ENCODE peak calls at places on chromosomes 5 and 9, in nine cellular contexts. One of them, this sample, is unnamed.
A peak's percentile ranks its signal among the peaks of the same experiment; 100 is the strongest.

GRCh38 chr5:43389679-43390329 is 22.4 kb downstream of the CCL28 start:
- DNase-seq in aorta: no peak
- DNase-seq in OCI-LY7: peak; percentile 74
- DNase-seq in kidney: no peak
- DNase-seq in GM06990: peak; percentile 25
- DNase-seq in uterus: peak; percentile 26
- DNase-seq in DND-41: peak; percentile 64
- DNase-seq in neuronal stem cell: peak; percentile 58
- DNase-seq in Panc1: peak; percentile 88
- DNase-seq in this sample: peak; percentile 93

GRCh38 chr5:76684756-76685594 is 31.0 kb upstream of the F2R start:
- DNase-seq in aorta: no peak
- DNase-seq in OCI-LY7: no peak
- DNase-seq in kidney: no peak
- DNase-seq in GM06990: no peak
- DNase-seq in uterus: no peak
- DNase-seq in DND-41: no peak
- DNase-seq in neuronal stem cell: no peak
- DNase-seq in Panc1: no peak
- DNase-seq in this sample: no peak

GRCh38 chr5:72817639-72818266 is 1.3 kb downstream of the TNPO1 start:
- DNase-seq in aorta: no peak
- DNase-seq in OCI-LY7: peak; percentile 13
- DNase-seq in kidney: no peak
- DNase-seq in GM06990: no peak
- DNase-seq in uterus: no peak
- DNase-seq in DND-41: no peak
- DNase-seq in neuronal stem cell: no peak
- DNase-seq in Panc1: no peak
- DNase-seq in this sample: no peak

GRCh38 chr9:110939053-110939452 is 99.2 kb downstream of the LPAR1 start:
- DNase-seq in aorta: no peak
- DNase-seq in OCI-LY7: no peak
- DNase-seq in kidney: no peak
- DNase-seq in GM06990: no peak
- DNase-seq in uterus: no peak
- DNase-seq in DND-41: no peak
- DNase-seq in neuronal stem cell: no peak
- DNase-seq in Panc1: no peak
- DNase-seq in this sample: no peak

GRCh38 chr5:93794954-93795353 is 53.6 kb upstream of the POU5F2 start:
- DNase-seq in aorta: no peak
- DNase-seq in OCI-LY7: peak; percentile 22
- DNase-seq in kidney: peak; percentile 40
- DNase-seq in GM06990: no peak
- DNase-seq in uterus: no peak
- DNase-seq in DND-41: no peak
- DNase-seq in neuronal stem cell: no peak
- DNase-seq in Panc1: no peak
- DNase-seq in this sample: no peak

GRCh38 chr5:69042915-69043795 is 50.7 kb upstream of the SLC30A5 start:
- DNase-seq in aorta: no peak
- DNase-seq in OCI-LY7: peak; percentile 89
- DNase-seq in kidney: no peak
- DNase-seq in GM06990: peak; percentile 41
- DNase-seq in uterus: peak; percentile 84
- DNase-seq in DND-41: peak; percentile 83
- DNase-seq in neuronal stem cell: peak; percentile 86
- DNase-seq in Panc1: peak; percentile 89
- DNase-seq in this sample: peak; percentile 95

GRCh38 chr5:93589812-93590215 is 6.8 kb downstream of the NR2F1 start:
- DNase-seq in aorta: no peak
- DNase-seq in OCI-LY7: no peak
- DNase-seq in kidney: no peak
- DNase-seq in GM06990: no peak
- DNase-seq in uterus: no peak
- DNase-seq in DND-41: no peak
- DNase-seq in neuronal stem cell: no peak
- DNase-seq in Panc1: no peak
- DNase-seq in this sample: no peak

GRCh38 chr9:110623462-110624025 is 44.0 kb upstream of the SVEP1 start:
- DNase-seq in aorta: no peak
- DNase-seq in OCI-LY7: peak; percentile 48
- DNase-seq in kidney: no peak
- DNase-seq in GM06990: no peak
- DNase-seq in uterus: peak; percentile 36
- DNase-seq in DND-41: peak; percentile 21
- DNase-seq in neuronal stem cell: peak; percentile 70
- DNase-seq in Panc1: peak; percentile 52
- DNase-seq in this sample: peak; percentile 75

GRCh38 chr9:77800924-77801551 is 152.9 kb upstream of the GNA14 start:
- DNase-seq in aorta: no peak
- DNase-seq in OCI-LY7: no peak
- DNase-seq in kidney: no peak
- DNase-seq in GM06990: no peak
- DNase-seq in uterus: no peak
- DNase-seq in DND-41: no peak
- DNase-seq in neuronal stem cell: no peak
- DNase-seq in Panc1: no peak
- DNase-seq in this sample: no peak

GRCh38 chr9:27033815-27034403 is 28.4 kb upstream of the LRRC19 start:
- DNase-seq in aorta: no peak
- DNase-seq in OCI-LY7: peak; percentile 48
- DNase-seq in kidney: no peak
- DNase-seq in GM06990: peak; percentile 14
- DNase-seq in uterus: peak; percentile 52
- DNase-seq in DND-41: peak; percentile 53
- DNase-seq in neuronal stem cell: peak; percentile 24
- DNase-seq in Panc1: peak; percentile 32
- DNase-seq in this sample: peak; percentile 84

GRCh38 chr5:169695919-169696490 is 58.9 kb downstream of the DOCK2 start:
- DNase-seq in aorta: no peak
- DNase-seq in OCI-LY7: no peak
- DNase-seq in kidney: no peak
- DNase-seq in GM06990: no peak
- DNase-seq in uterus: no peak
- DNase-seq in DND-41: no peak
- DNase-seq in neuronal stem cell: no peak
- DNase-seq in Panc1: peak; percentile 71
- DNase-seq in this sample: no peak

GRCh38 chr9:36878986-36879982 is 154.8 kb downstream of the PAX5 start:
- DNase-seq in aorta: peak; percentile 46
- DNase-seq in OCI-LY7: no peak
- DNase-seq in kidney: no peak
- DNase-seq in GM06990: peak; percentile 58
- DNase-seq in uterus: no peak
- DNase-seq in DND-41: no peak
- DNase-seq in neuronal stem cell: no peak
- DNase-seq in Panc1: no peak
- DNase-seq in this sample: no peak

GRCh38 chr9:6999788-7000187 is 242.0 kb downstream of the KDM4C start:
- DNase-seq in aorta: no peak
- DNase-seq in OCI-LY7: no peak
- DNase-seq in kidney: no peak
- DNase-seq in GM06990: no peak
- DNase-seq in uterus: no peak
- DNase-seq in DND-41: no peak
- DNase-seq in neuronal stem cell: no peak
- DNase-seq in Panc1: no peak
- DNase-seq in this sample: no peak

GRCh38 chr5:150189728-150190502 is at the start of gene SLC6A7:
- DNase-seq in aorta: no peak
- DNase-seq in OCI-LY7: no peak
- DNase-seq in kidney: no peak
- DNase-seq in GM06990: no peak
- DNase-seq in uterus: no peak
- DNase-seq in DND-41: no peak
- DNase-seq in neuronal stem cell: no peak
- DNase-seq in Panc1: no peak
- DNase-seq in this sample: no peak

GRCh38 chr5:58499231-58499630 is 8.0 kb downstream of the GAPT start:
- DNase-seq in aorta: no peak
- DNase-seq in OCI-LY7: no peak
- DNase-seq in kidney: no peak
- DNase-seq in GM06990: no peak
- DNase-seq in uterus: no peak
- DNase-seq in DND-41: no peak
- DNase-seq in neuronal stem cell: no peak
- DNase-seq in Panc1: no peak
- DNase-seq in this sample: no peak

GRCh38 chr5:128408622-128409021 is 129.4 kb downstream of the FBN2 start:
- DNase-seq in aorta: no peak
- DNase-seq in OCI-LY7: no peak
- DNase-seq in kidney: no peak
- DNase-seq in GM06990: no peak
- DNase-seq in uterus: no peak
- DNase-seq in DND-41: no peak
- DNase-seq in neuronal stem cell: no peak
- DNase-seq in Panc1: no peak
- DNase-seq in this sample: no peak
- H3K36me3 ChIP-seq in aorta: no peaks in the 10 kb centered on the region
- H3K36me3 ChIP-seq in OCI-LY7: no peaks in the 10 kb centered on the region
- H3K36me3 ChIP-seq in kidney: no peaks in the 10 kb centered on the region
- H3K36me3 ChIP-seq in GM06990: no peaks in the 10 kb centered on the region
- H3K36me3 ChIP-seq in uterus: no peaks in the 10 kb centered on the region
- H3K36me3 ChIP-seq in DND-41: no peaks in the 10 kb centered on the region
- H3K36me3 ChIP-seq in neuronal stem cell: peaks cover 1% of the 10 kb centered on the region
- H3K36me3 ChIP-seq in Panc1: no peaks in the 10 kb centered on the region
- H3K36me3 ChIP-seq in this sample: no peaks in the 10 kb centered on the region

DNA sequence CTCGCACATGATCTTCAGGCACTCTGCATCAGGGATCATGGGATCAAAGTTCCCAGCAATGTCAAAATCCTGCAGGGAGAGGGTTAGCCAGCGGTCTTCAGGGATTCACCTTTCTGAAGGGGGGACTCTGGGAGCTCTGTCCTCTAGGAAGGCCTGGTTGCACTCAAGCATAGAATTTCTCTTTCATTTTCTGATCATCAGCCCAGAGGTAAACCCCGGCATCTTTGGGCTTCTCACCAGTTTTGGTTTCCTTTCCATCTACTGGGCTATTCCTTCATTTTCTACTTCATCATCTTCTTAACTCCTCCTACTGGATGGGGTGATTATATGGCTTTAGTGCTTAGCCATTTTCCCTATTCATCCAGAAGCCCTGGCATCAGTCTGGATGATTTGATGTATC is 4.6 kb upstream of the DND1 start:
- DNase-seq in aorta: no peak
- DNase-seq in OCI-LY7: no peak
- DNase-seq in kidney: no peak
- DNase-seq in GM06990: no peak
- DNase-seq in uterus: no peak
- DNase-seq in DND-41: no peak
- DNase-seq in neuronal stem cell: no peak
- DNase-seq in Panc1: no peak
- DNase-seq in this sample: no peak
- H3K36me3 ChIP-seq in aorta: peaks cover 16% of the 10 kb centered on the region
- H3K36me3 ChIP-seq in OCI-LY7: peaks cover 84% of the 10 kb centered on the region
- H3K36me3 ChIP-seq in kidney: peaks cover 33% of the 10 kb centered on the region
- H3K36me3 ChIP-seq in GM06990: peaks cover 39% of the 10 kb centered on the region
- H3K36me3 ChIP-seq in uterus: no peaks in the 10 kb centered on the region
- H3K36me3 ChIP-seq in DND-41: peaks cover 79% of the 10 kb centered on the region
- H3K36me3 ChIP-seq in neuronal stem cell: peaks cover 44% of the 10 kb centered on the region
- H3K36me3 ChIP-seq in Panc1: peaks cover 20% of the 10 kb centered on the region
- H3K36me3 ChIP-seq in this sample: peaks cover 17% of the 10 kb centered on the region

GRCh38 chr5:176389114-176389768 is 690 bp downstream of the HIGD2A start:
- DNase-seq in aorta: no peak
- DNase-seq in OCI-LY7: no peak
- DNase-seq in kidney: no peak
- DNase-seq in GM06990: no peak
- DNase-seq in uterus: no peak
- DNase-seq in DND-41: no peak
- DNase-seq in neuronal stem cell: no peak
- DNase-seq in Panc1: no peak
- DNase-seq in this sample: no peak

GRCh38 chr5:176388003-176388340 is 426 bp downstream of the NOP16 start:
- DNase-seq in aorta: no peak
- DNase-seq in OCI-LY7: peak; percentile 37
- DNase-seq in kidney: no peak
- DNase-seq in GM06990: no peak
- DNase-seq in uterus: no peak
- DNase-seq in DND-41: peak; percentile 32
- DNase-seq in neuronal stem cell: no peak
- DNase-seq in Panc1: no peak
- DNase-seq in this sample: peak; percentile 80

GRCh38 chr5:176387384-176387925 is 943 bp downstream of the NOP16 start:
- DNase-seq in aorta: peak; percentile 4
- DNase-seq in OCI-LY7: peak; percentile 21
- DNase-seq in kidney: no peak
- DNase-seq in GM06990: no peak
- DNase-seq in uterus: no peak
- DNase-seq in DND-41: no peak
- DNase-seq in neuronal stem cell: no peak
- DNase-seq in Panc1: no peak
- DNase-seq in this sample: no peak

GRCh38 chr5:176386491-176386890 is 1.9 kb downstream of the NOP16 start:
- DNase-seq in aorta: peak; percentile 6
- DNase-seq in OCI-LY7: no peak
- DNase-seq in kidney: no peak
- DNase-seq in GM06990: no peak
- DNase-seq in uterus: no peak
- DNase-seq in DND-41: no peak
- DNase-seq in neuronal stem cell: no peak
- DNase-seq in Panc1: no peak
- DNase-seq in this sample: no peak

DNA sequence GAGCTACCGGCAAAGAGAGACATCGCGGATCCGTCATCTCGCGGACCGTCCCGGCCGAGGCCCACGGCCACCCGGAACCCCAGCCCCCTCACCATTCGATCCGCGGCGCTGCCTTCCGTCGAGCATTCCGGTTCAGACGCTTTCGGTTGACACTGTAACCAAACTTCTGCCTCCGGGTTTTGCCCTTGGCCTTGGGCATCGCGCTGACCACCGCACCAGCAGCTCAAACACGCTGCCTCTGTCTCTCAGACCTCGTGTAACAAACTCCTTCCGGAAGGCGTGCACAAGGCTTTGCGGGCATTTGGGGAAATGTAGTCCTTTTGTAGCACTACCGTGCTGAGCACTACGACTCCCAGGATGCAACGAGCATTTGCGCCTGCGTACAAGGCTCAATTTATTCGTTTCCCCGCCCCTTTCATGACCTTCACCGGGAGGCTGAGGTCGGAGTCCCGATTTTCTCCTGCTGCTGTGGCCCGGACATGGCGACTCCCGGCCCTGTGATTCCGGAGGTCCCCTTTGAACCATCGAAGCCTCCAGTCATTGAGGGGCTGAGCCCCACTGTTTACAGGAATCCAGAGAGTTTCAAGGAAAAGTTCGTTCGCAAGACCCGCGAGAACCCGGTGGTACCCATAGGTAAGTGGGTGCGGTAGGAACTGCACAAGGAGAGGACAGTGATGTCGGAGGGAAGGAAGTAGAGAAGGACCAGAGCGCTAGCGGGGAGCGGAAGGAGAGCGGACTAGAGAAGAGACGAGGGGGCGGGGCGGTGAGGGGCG is at the start of the genes HIGD2A and NOP16:
- DNase-seq in aorta: peak; percentile 100
- DNase-seq in OCI-LY7: peak; percentile 99
- DNase-seq in kidney: peak; percentile 100
- DNase-seq in GM06990: peak; percentile 96
- DNase-seq in uterus: peak; percentile 100
- DNase-seq in DND-41: peak; percentile 99
- DNase-seq in neuronal stem cell: peak; percentile 98
- DNase-seq in Panc1: peak; percentile 98
- DNase-seq in this sample: peak; percentile 100
- H3K36me3 ChIP-seq in aorta: peaks cover 1% of the 10 kb centered on the region
- H3K36me3 ChIP-seq in OCI-LY7: peaks cover 74% of the 10 kb centered on the region
- H3K36me3 ChIP-seq in kidney: peaks cover 13% of the 10 kb centered on the region
- H3K36me3 ChIP-seq in GM06990: peaks cover 21% of the 10 kb centered on the region
- H3K36me3 ChIP-seq in uterus: no peaks in the 10 kb centered on the region
- H3K36me3 ChIP-seq in DND-41: peaks cover 74% of the 10 kb centered on the region
- H3K36me3 ChIP-seq in neuronal stem cell: peaks cover 14% of the 10 kb centered on the region
- H3K36me3 ChIP-seq in Panc1: peaks cover 24% of the 10 kb centered on the region
- H3K36me3 ChIP-seq in this sample: peaks cover 40% of the 10 kb centered on the region

GRCh38 chr5:122759310-122759709 is 15.6 kb upstream of the SNX2 start:
- DNase-seq in aorta: no peak
- DNase-seq in OCI-LY7: no peak
- DNase-seq in kidney: no peak
- DNase-seq in GM06990: no peak
- DNase-seq in uterus: no peak
- DNase-seq in DND-41: no peak
- DNase-seq in neuronal stem cell: no peak
- DNase-seq in Panc1: no peak
- DNase-seq in this sample: no peak
- H3K36me3 ChIP-seq in aorta: no peaks in the 10 kb centered on the region
- H3K36me3 ChIP-seq in OCI-LY7: no peaks in the 10 kb centered on the region
- H3K36me3 ChIP-seq in kidney: no peaks in the 10 kb centered on the region
- H3K36me3 ChIP-seq in GM06990: no peaks in the 10 kb centered on the region
- H3K36me3 ChIP-seq in uterus: no peaks in the 10 kb centered on the region
- H3K36me3 ChIP-seq in DND-41: no peaks in the 10 kb centered on the region
- H3K36me3 ChIP-seq in neuronal stem cell: no peaks in the 10 kb centered on the region
- H3K36me3 ChIP-seq in Panc1: no peaks in the 10 kb centered on the region
- H3K36me3 ChIP-seq in this sample: no peaks in the 10 kb centered on the region